ENCODE peak calls at places on chromosome 12, in four cellular contexts. P is aorta, L is heart left ventricle, H is lower lobe of right lung. E is an unnamed sample.

GRCh38 chr12:20601668-20602280 is 93.4 kb upstream of the SLCO1C1 start:
- DNase-seq in P (no peak), L (no peak), H (no peak), E (no peak)

GRCh38 chr12:39064712-39065111 is 159.3 kb upstream of the CPNE8 start:
- DNase-seq in P (no peak), L (no peak), H (no peak), E (no peak)

GRCh38 chr12:1044697-1045096 is 53.7 kb downstream of the ERC1 start:
- DNase-seq in P (no peak), L (no peak), H (no peak), E (no peak)

GRCh38 chr12:12755923-12756322 is 29.5 kb upstream of the APOLD1 start:
- DNase-seq in P (no peak), L (no peak), H (no peak), E (no peak)

GRCh38 chr12:75706786-75707605 is 195.6 kb upstream of the KRR1 start:
- DNase-seq in P (no peak), L (no peak), H (no peak), E (no peak)

GRCh38 chr12:94287245-94287628 is 138.9 kb downstream of the PLXNC1 start:
- DNase-seq in P (no peak), L (no peak), H (no peak), E (no peak)

GRCh38 chr12:64733857-64734256 is 25.3 kb downstream of the GNS start:
- DNase-seq in P (peak; percentile 83), L (peak; percentile 84), H (no peak), E (no peak)

GRCh38 chr12:49553512-49554088 is 14.3 kb downstream of the MCRS1 start:
- DNase-seq in P (no peak), L (no peak), H (no peak), E (no peak)

GRCh38 chr12:84508943-84509342 is 403.7 kb downstream of the SLC6A15 start:
- DNase-seq in P (no peak), L (peak; percentile 31), H (no peak), E (no peak)

GRCh38 chr12:130633771-130634170 is 82.3 kb downstream of the RIMBP2 start:
- DNase-seq in P (no peak), L (no peak), H (no peak), E (no peak)

GRCh38 chr12:10636611-10637010 is 23.2 kb upstream of the MAGOHB start:
- DNase-seq in P (no peak), L (no peak), H (no peak), E (no peak)

GRCh38 chr12:95146767-95147166 is 70.5 kb downstream of the FGD6 start:
- DNase-seq in P (no peak), L (no peak), H (no peak), E (no peak)

GRCh38 chr12:15356831-15357456 is 34.6 kb downstream of the PTPRO start:
- DNase-seq in P (no peak), L (no peak), H (no peak), E (no peak)

GRCh38 chr12:50200507-50201273 is 33.5 kb upstream of the CERS5 start:
- DNase-seq in P (no peak), L (no peak), H (no peak), E (no peak)

GRCh38 chr12:93879476-93880376 is 202.6 kb downstream of the CRADD start:
- DNase-seq in P (no peak), L (no peak), H (no peak), E (no peak)

GRCh38 chr12:103680591-103681065 is 93.6 kb downstream of the STAB2 start:
- DNase-seq in P (no peak), L (peak; percentile 71), H (no peak), E (no peak)

GRCh38 chr12:47360771-47361388 is 281.1 kb upstream of the AMIGO2 start:
- DNase-seq in P (no peak), L (no peak), H (no peak), E (peak; percentile 10)

GRCh38 chr12:109947511-109947910 is 47.4 kb downstream of the TCHP start:
- DNase-seq in P (no peak), L (no peak), H (no peak), E (no peak)

GRCh38 chr12:5628501-5628900 is 196.6 kb downstream of the NTF3 start:
- DNase-seq in P (no peak), L (no peak), H (no peak), E (no peak)

GRCh38 chr12:126936181-126936851 is 1330.7 kb upstream of the TMEM132C start:
- DNase-seq in P (peak; percentile 75), L (peak; percentile 82), H (no peak), E (no peak)

GRCh38 chr12:124411291-124411878 is 116.5 kb downstream of the RFLNA start:
- DNase-seq in P (peak; percentile 90), L (peak; percentile 78), H (no peak), E (no peak)

GRCh38 chr12:27511031-27511722 is 12.8 kb upstream of the PPFIBP1 start:
- DNase-seq in P (no peak), L (no peak), H (no peak), E (no peak)

GRCh38 chr12:68794653-68795253 is 13.2 kb upstream of the MDM2 start:
- DNase-seq in P (no peak), L (no peak), H (no peak), E (no peak)

GRCh38 chr12:125775507-125775906 is 710.3 kb downstream of the AACS start:
- DNase-seq in P (no peak), L (no peak), H (no peak), E (no peak)

GRCh38 chr12:57173089-57173488 is 25.7 kb upstream of the LRP1-AS start:
- DNase-seq in P (no peak), L (no peak), H (no peak), E (no peak)

GRCh38 chr12:54195736-54196347 is 7.1 kb upstream of the SMUG1 start:
- DNase-seq in P (no peak), L (peak; percentile 44), H (peak; percentile 73), E (no peak)

GRCh38 chr12:105698047-105698446 is 367.6 kb downstream of the C12orf75 start:
- DNase-seq in P (no peak), L (no peak), H (no peak), E (no peak)

GRCh38 chr12:78753058-78753457 is 111.5 kb upstream of the SYT1 start:
- DNase-seq in P (no peak), L (no peak), H (no peak), E (no peak)

GRCh38 chr12:104285740-104286537 is 17.6 kb upstream of the EID3 start:
- DNase-seq in P (no peak), L (no peak), H (peak; percentile 68), E (no peak)

GRCh38 chr12:46556105-46556559 is 183.6 kb upstream of the SLC38A2 start:
- DNase-seq in P (no peak), L (no peak), H (no peak), E (no peak)

GRCh38 chr12:80208081-80208480 is 108.7 kb downstream of the OTOGL start:
- DNase-seq in P (no peak), L (no peak), H (no peak), E (no peak)

GRCh38 chr12:92007787-92008186 is 137.9 kb downstream of the BTG1 start:
- DNase-seq in P (no peak), L (no peak), H (no peak), E (no peak)

GRCh38 chr12:122886851-122887816 is 8.8 kb downstream of the VPS37B start:
- DNase-seq in P (no peak), L (no peak), H (no peak), E (peak; percentile 30)
- H3K4me3 ChIP-seq in P (no peak overlapping the region), L (no peak overlapping the region), H (no peak overlapping the region), E (peak overlapping the region; percentile 16)

GRCh38 chr12:58860050-58860787 is 60.1 kb downstream of the LRIG3 start:
- DNase-seq in P (no peak), L (no peak), H (no peak), E (no peak)
- H3K27ac ChIP-seq in P (no peak overlapping the region), L (no peak overlapping the region), H (no peak overlapping the region), E (no peak overlapping the region)

GRCh38 chr12:65876898-65877721 is 52.8 kb downstream of the HMGA2 start:
- DNase-seq in P (no peak), L (no peak), H (no peak), E (no peak)

GRCh38 chr12:65875635-65876034 is 51.4 kb downstream of the HMGA2 start:
- DNase-seq in P (no peak), L (no peak), H (no peak), E (no peak)

GRCh38 chr12:65879878-65880277 is 55.6 kb downstream of the HMGA2 start:
- DNase-seq in P (no peak), L (no peak), H (no peak), E (no peak)

GRCh38 chr12:65878540-65878939 is 54.3 kb downstream of the HMGA2 start:
- DNase-seq in P (no peak), L (no peak), H (no peak), E (no peak)

GRCh38 chr12:65877836-65878235 is 53.6 kb downstream of the HMGA2 start:
- DNase-seq in P (no peak), L (no peak), H (no peak), E (no peak)
- H3K4me1 ChIP-seq in P (no peaks in the 10 kb centered on the region), L (peaks cover 11% of the 10 kb centered on the region), H (peaks cover 8% of the 10 kb centered on the region), E (no peaks in the 10 kb centered on the region)

GRCh38 chr12:63420206-63420644 is 248.1 kb downstream of the DPY19L2 start:
- DNase-seq in P (no peak), L (no peak), H (no peak), E (no peak)
- H3K4me3 ChIP-seq in P (no peak overlapping the region), L (no peak overlapping the region), H (no peak overlapping the region), E (no peak overlapping the region)

GRCh38 chr12:6923851-6924250 is 3.9 kb upstream of the ATN1 start:
- DNase-seq in P (peak; percentile 49), L (peak; percentile 27), H (peak; percentile 21), E (no peak)
- H3K27ac ChIP-seq in P (no peak overlapping the region), L (no peak overlapping the region), H (peak overlapping the region; percentile 86), E (no peak overlapping the region)

GRCh38 chr12:116204169-116204568 is 73.3 kb downstream of the MED13L start:
- DNase-seq in P (no peak), L (no peak), H (no peak), E (no peak)

GRCh38 chr12:116207274-116207673 is 70.2 kb downstream of the MED13L start:
- DNase-seq in P (no peak), L (no peak), H (no peak), E (no peak)

GRCh38 chr12:116204785-116205184 is 72.7 kb downstream of the MED13L start:
- DNase-seq in P (no peak), L (no peak), H (no peak), E (no peak)

GRCh38 chr12:116210131-116210530 is 67.4 kb downstream of the MED13L start:
- DNase-seq in P (no peak), L (no peak), H (no peak), E (no peak)

GRCh38 chr12:116206828-116207227 is 70.7 kb downstream of the MED13L start:
- DNase-seq in P (no peak), L (no peak), H (no peak), E (no peak)
- H3K4me1 ChIP-seq in P (peaks cover 6% of the 10 kb centered on the region), L (peaks cover 43% of the 10 kb centered on the region), H (peaks cover 24% of the 10 kb centered on the region), E (no peaks in the 10 kb centered on the region)

DNA sequence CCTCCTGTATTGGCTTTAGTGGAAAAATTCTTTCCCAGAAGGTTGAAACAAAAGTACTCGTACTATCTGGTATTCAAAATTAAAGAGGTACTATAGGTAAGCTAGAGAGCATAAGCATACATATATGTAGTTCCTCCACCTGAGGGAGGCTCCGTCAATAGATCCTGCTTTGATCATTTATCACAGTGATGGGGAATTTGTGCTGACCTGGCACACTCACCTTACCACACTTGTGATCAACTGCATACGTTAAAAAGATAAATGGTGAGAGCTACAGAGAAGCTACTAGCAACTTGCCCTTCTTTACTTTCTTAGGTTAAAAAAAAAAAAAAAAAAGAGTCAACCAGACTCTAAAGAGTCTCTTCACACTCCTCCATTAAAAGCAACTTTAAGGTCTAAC is 2.5 kb downstream of the CAPRIN2 start:
- DNase-seq in P (no peak), L (no peak), H (no peak), E (no peak)
- H3K4me3 ChIP-seq in P (no peak overlapping the region), L (no peak overlapping the region), H (no peak overlapping the region), E (no peak overlapping the region)

GRCh38 chr12:76757694-76758093 is 6.2 kb upstream of the ZDHHC17 start:
- DNase-seq in P (no peak), L (no peak), H (no peak), E (no peak)
- H3K27ac ChIP-seq in P (no peak overlapping the region), L (no peak overlapping the region), H (no peak overlapping the region), E (no peak overlapping the region)